ENCODE peak calls at places on chromosome 2, in eight cellular contexts. F is heart left ventricle, H is thoracic aorta, L is cardiac fibroblast, M is fibroblast of the aortic adventitia, A is fibroblast of lung, T is endothelial cell of umbilical vein, Y is tibial artery. I is an unnamed sample.

GRCh38 chr2:10471956-10472355 is 23.8 kb upstream of the ODC1 start:
- DNase-seq in F (no peak), H (no peak), L (no peak), M (no peak), A (no peak), T (no peak), Y (peak), I (no peak)

GRCh38 chr2:48725696-48726494 is 29.6 kb downstream of the LHCGR start:
- DNase-seq in F (no peak), H (no peak), L (no peak), M (no peak), A (peak), T (no peak), Y (no peak), I (no peak)

GRCh38 chr2:68362749-68363148 is 2.3 kb upstream of the PLEK start:
- DNase-seq in F (no peak), H (no peak), L (no peak), M (no peak), A (no peak), T (no peak), Y (no peak), I (no peak)

GRCh38 chr2:25740810-25741381 is 67.5 kb upstream of the DTNB start:
- DNase-seq in F (no peak), H (no peak), L (no peak), M (no peak), A (no peak), T (no peak), Y (no peak), I (no peak)

GRCh38 chr2:98959759-98960507 is 23.9 kb upstream of the CRACDL start:
- DNase-seq in F (no peak), H (no peak), L (no peak), M (no peak), A (no peak), T (no peak), Y (no peak), I (no peak)

GRCh38 chr2:45170976-45171514 is 161.8 kb upstream of the SIX2 start:
- DNase-seq in F (no peak), H (no peak), L (peak), M (no peak), A (peak), T (no peak), Y (no peak), I (peak)

GRCh38 chr2:217864960-217865359 is 137.8 kb downstream of the TNS1 start:
- DNase-seq in F (no peak), H (no peak), L (no peak), M (no peak), A (no peak), T (no peak), Y (no peak), I (no peak)

GRCh38 chr2:237384672-237385020 is 29.3 kb downstream of the COL6A3 start:
- DNase-seq in F (no peak), H (no peak), L (no peak), M (no peak), A (no peak), T (no peak), Y (no peak), I (no peak)

GRCh38 chr2:67378555-67378954 is 18.6 kb upstream of the ETAA1 start:
- DNase-seq in F (no peak), H (no peak), L (no peak), M (no peak), A (no peak), T (no peak), Y (no peak), I (no peak)

DNA sequence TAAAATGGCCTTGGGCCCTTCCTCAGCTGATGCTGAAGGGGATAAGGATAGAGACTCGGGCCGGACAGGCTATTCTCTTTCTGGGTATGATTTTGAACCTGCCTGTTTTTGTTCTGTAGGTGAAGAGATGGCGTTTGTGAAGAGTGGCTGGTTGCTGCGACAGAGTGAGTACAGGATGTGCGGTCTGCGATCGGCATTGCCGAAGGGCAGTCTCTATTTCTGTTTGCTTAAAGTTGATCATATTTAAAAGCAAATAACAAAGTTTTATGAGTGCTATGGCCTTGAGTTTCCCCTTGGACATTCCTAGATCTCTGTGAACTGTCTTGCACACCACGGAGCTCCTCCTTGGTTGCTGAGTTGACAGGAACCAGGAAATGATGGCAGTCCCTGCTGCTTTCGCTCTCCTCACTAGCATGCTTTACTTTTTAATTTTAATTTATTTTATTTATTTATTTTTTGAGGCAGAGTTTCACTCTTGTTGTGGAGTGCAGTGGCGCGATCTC is 15.7 kb downstream of the PLEKHB2 start:
- DNase-seq in F (no peak), H (no peak), L (no peak), M (no peak), A (no peak), T (no peak), Y (no peak), I (no peak)
- H3K4me3 ChIP-seq in F (no peak), H (no peak), L (no peak), M (no peak), A (no peak), T (no peak), Y (no peak), I (no peak)

GRCh38 chr2:181570833-181571661 is 85.9 kb downstream of the CERKL start:
- DNase-seq in F (no peak), H (no peak), L (peak), M (peak), A (peak), T (peak), Y (no peak), I (peak)
- TF ChIP-seq CTCF in F (no peak), H (no peak), L (peak), M (peak), A (peak), T (no peak), Y (no peak), I (peak)

GRCh38 chr2:129922571-129923264 is 56.7 kb upstream of the RAB6C start:
- DNase-seq in F (no peak), H (no peak), L (no peak), M (no peak), A (no peak), T (no peak), Y (no peak), I (no peak)
- H3K4me3 ChIP-seq in F (no peak), H (no peak), L (no peak), M (no peak), A (no peak), T (no peak), Y (no peak), I (no peak)

GRCh38 chr2:69579561-69579960 is 64.0 kb downstream of the AAK1 start:
- DNase-seq in F (no peak), H (no peak), L (no peak), M (no peak), A (no peak), T (no peak), Y (no peak), I (no peak)

GRCh38 chr2:69582582-69583176 is 60.9 kb downstream of the AAK1 start:
- DNase-seq in F (no peak), H (no peak), L (peak), M (peak), A (peak), T (no peak), Y (no peak), I (peak)

GRCh38 chr2:69583434-69583833 is 60.1 kb downstream of the AAK1 start:
- DNase-seq in F (no peak), H (no peak), L (no peak), M (no peak), A (no peak), T (no peak), Y (no peak), I (no peak)

GRCh38 chr2:69584127-69584889 is 59.2 kb downstream of the AAK1 start:
- DNase-seq in F (no peak), H (no peak), L (no peak), M (no peak), A (no peak), T (no peak), Y (no peak), I (no peak)

GRCh38 chr2:69581774-69582581 is 61.6 kb downstream of the AAK1 start:
- DNase-seq in F (no peak), H (no peak), L (peak), M (peak), A (no peak), T (no peak), Y (no peak), I (peak)
- TF ChIP-seq CTCF in F (no peak), H (no peak), L (no peak), M (no peak), A (no peak), T (no peak), Y (no peak), I (no peak)

I was measured in fibroblast of pulmonary artery.